ENCODE peak calls at places on chromosomes 12 and 14, in nine cellular contexts. S, M, X, J, A, W, P, Y and D are unnamed samples.

GRCh38 chr12:45312012-45312411 is 96.1 kb downstream of the ANO6 start:
- DNase-seq in A (no peak), Y (no peak), X (no peak), W (no peak), S (no peak), P (no peak), M (no peak), J (no peak), D (no peak)

GRCh38 chr12:46579474-46579873 is 206.9 kb upstream of the SLC38A2 start:
- DNase-seq in W (no peak), A (no peak), J (no peak), S (no peak), Y (no peak), P (no peak), M (no peak), X (no peak), D (no peak)

GRCh38 chr14:99645545-99646505 is 896 bp downstream of the HHIPL1 start:
- DNase-seq in P (no peak), S (no peak), M (no peak), J (no peak), W (no peak), Y (no peak), A (no peak), X (no peak), D (no peak)

GRCh38 chr12:5391638-5392037 is 40.3 kb upstream of the NTF3 start:
- DNase-seq in M (no peak), J (no peak), W (no peak), S (no peak), P (peak), A (no peak), X (no peak), Y (no peak), D (no peak)

GRCh38 chr12:42469355-42470006 is 120.1 kb downstream of the PRICKLE1 start:
- DNase-seq in X (no peak), W (no peak), P (no peak), S (no peak), Y (no peak), J (peak), M (no peak), A (no peak), D (no peak)

GRCh38 chr12:79337891-79338290 is 352.9 kb downstream of the PAWR start:
- DNase-seq in M (no peak), A (no peak), J (no peak), Y (no peak), W (no peak), P (no peak), X (no peak), S (no peak), D (no peak)

GRCh38 chr14:59847711-59848110 is 22.9 kb downstream of the RTN1 start:
- DNase-seq in J (no peak), S (no peak), M (no peak), X (no peak), P (no peak), Y (no peak), W (no peak), A (no peak), D (no peak)

GRCh38 chr12:46260153-46260912 is 8.5 kb downstream of the SLC38A1 start:
- DNase-seq in J (no peak), W (no peak), A (no peak), Y (no peak), S (no peak), M (no peak), X (peak), P (peak), D (no peak)

GRCh38 chr12:19657401-19657800 is 218.1 kb downstream of the AEBP2 start:
- DNase-seq in Y (no peak), P (peak), X (no peak), W (no peak), S (no peak), A (no peak), J (no peak), M (no peak), D (no peak)

GRCh38 chr12:131436922-131437705 is 273.8 kb upstream of the SFSWAP start:
- DNase-seq in S (peak), J (no peak), W (no peak), X (no peak), A (no peak), M (no peak), Y (no peak), P (no peak), D (no peak)

GRCh38 chr14:104130974-104131651 is 7.3 kb upstream of the KIF26A start:
- DNase-seq in W (peak), S (peak), Y (peak), J (no peak), P (no peak), M (no peak), A (no peak), X (peak), D (peak)

GRCh38 chr12:62211510-62211909 is 48.7 kb upstream of the USP15 start:
- DNase-seq in S (no peak), Y (no peak), W (no peak), X (peak), A (no peak), M (no peak), P (no peak), J (no peak), D (no peak)

GRCh38 chr14:100386121-100386520 is 63.0 kb downstream of the SLC25A47 start:
- DNase-seq in P (peak), Y (no peak), X (peak), W (no peak), S (no peak), M (no peak), J (no peak), A (no peak), D (no peak)

GRCh38 chr14:103476631-103477030 is 46.0 kb downstream of the CKB start:
- DNase-seq in P (no peak), A (no peak), J (no peak), M (no peak), X (no peak), Y (no peak), W (no peak), S (no peak), D (no peak)

GRCh38 chr14:84420236-84420635 is 1109.7 kb upstream of the FLRT2 start:
- DNase-seq in Y (no peak), X (peak), A (no peak), P (peak), M (no peak), J (no peak), S (no peak), W (no peak), D (no peak)

GRCh38 chr12:104656383-104656782 is 199.6 kb downstream of the CHST11 start:
- DNase-seq in W (no peak), P (no peak), J (peak), Y (no peak), M (no peak), S (no peak), X (no peak), A (no peak), D (no peak)

GRCh38 chr12:12582895-12583303 is 20.2 kb upstream of the DUSP16 start:
- DNase-seq in X (peak), S (no peak), J (no peak), P (peak), W (no peak), Y (no peak), M (no peak), A (no peak), D (no peak)

GRCh38 chr12:24562761-24563392 is 386.0 kb downstream of the BCAT1 start:
- DNase-seq in X (peak), P (peak), A (peak), M (no peak), Y (no peak), J (no peak), S (peak), W (peak), D (peak)

GRCh38 chr14:94597788-94598187 is 14.4 kb upstream of the SERPINA3 start:
- DNase-seq in Y (no peak), A (no peak), M (no peak), J (no peak), X (no peak), S (no peak), P (no peak), W (no peak), D (no peak)

GRCh38 chr12:2138871-2139308 is 86.1 kb downstream of the CACNA1C start:
- DNase-seq in J (no peak), A (no peak), W (no peak), P (no peak), M (no peak), S (no peak), Y (no peak), X (no peak), D (no peak)

GRCh38 chr12:62866451-62867082 is 68.4 kb downstream of the PPM1H start:
- DNase-seq in J (no peak), Y (no peak), A (no peak), M (no peak), X (peak), S (no peak), P (peak), W (no peak), D (peak)

GRCh38 chr12:49133590-49133989 is 2.4 kb upstream of the TUBA1B start:
- DNase-seq in P (no peak), W (no peak), S (no peak), A (no peak), M (no peak), J (no peak), Y (no peak), X (no peak), D (no peak)

GRCh38 chr14:25006961-25007795 is 42.8 kb downstream of the STXBP6 start:
- DNase-seq in X (peak), S (no peak), J (no peak), A (no peak), P (peak), M (no peak), Y (no peak), W (no peak), D (no peak)

GRCh38 chr14:20624495-20625070 is 16.9 kb downstream of the OR6S1 start:
- DNase-seq in P (peak), M (no peak), X (peak), W (peak), A (peak), Y (peak), J (no peak), S (peak), D (peak)

GRCh38 chr14:79825046-79825521 is 386.2 kb downstream of the DIO2 start:
- DNase-seq in W (no peak), Y (no peak), M (no peak), P (peak), A (peak), X (peak), J (no peak), S (no peak), D (no peak)

GRCh38 chr12:12212769-12213168 is 54.1 kb downstream of the LRP6 start:
- DNase-seq in X (no peak), Y (peak), A (no peak), S (no peak), P (no peak), M (no peak), J (no peak), W (no peak), D (no peak)

GRCh38 chr12:23699031-23699430 is 250.4 kb downstream of the SOX5 start:
- DNase-seq in M (no peak), W (no peak), X (no peak), P (no peak), J (no peak), A (no peak), S (no peak), Y (no peak), D (no peak)

GRCh38 chr14:51041117-51041531 is 53.8 kb downstream of the TRIM9 start:
- DNase-seq in A (no peak), Y (no peak), M (no peak), J (no peak), W (no peak), S (no peak), X (no peak), P (no peak), D (no peak)

GRCh38 chr12:111798182-111798581 is 31.4 kb downstream of the ALDH2 start:
- DNase-seq in Y (no peak), M (no peak), J (no peak), W (peak), X (no peak), A (no peak), S (no peak), P (no peak), D (no peak)

GRCh38 chr14:21796912-21797311 is 123.3 kb upstream of the OR4E1 start:
- DNase-seq in X (no peak), A (no peak), M (no peak), J (no peak), S (no peak), Y (no peak), W (no peak), P (no peak), D (no peak)

GRCh38 chr14:81849714-81850113 is 316.1 kb upstream of the SEL1L start:
- DNase-seq in W (no peak), A (no peak), X (no peak), Y (no peak), M (no peak), S (no peak), P (no peak), J (no peak), D (no peak)

GRCh38 chr14:100467939-100468338 is 119.3 kb downstream of the BEGAIN start:
- DNase-seq in W (no peak), Y (no peak), X (no peak), J (no peak), M (no peak), P (no peak), A (no peak), S (no peak), D (no peak)

GRCh38 chr14:96649327-96649601 is 147.1 kb downstream of the PAPOLA start:
- DNase-seq in J (no peak), X (no peak), S (no peak), W (no peak), P (no peak), A (no peak), M (no peak), Y (no peak), D (no peak)

GRCh38 chr14:74712499-74713394 is at the start of the genes AREL1 and FCF1:
- DNase-seq in J (peak), M (peak), A (peak), S (peak), Y (peak), P (peak), W (peak), X (peak), D (peak)

GRCh38 chr12:62744551-62744950 is 190.4 kb downstream of the PPM1H start:
- DNase-seq in Y (no peak), A (no peak), J (no peak), M (no peak), X (no peak), W (peak), P (peak), S (peak), D (no peak)

GRCh38 chr12:92257261-92257660 is 111.6 kb upstream of the BTG1 start:
- DNase-seq in Y (no peak), A (no peak), S (no peak), P (no peak), M (no peak), X (no peak), J (no peak), W (no peak), D (no peak)

GRCh38 chr14:20516921-20517320 is 11.6 kb downstream of the RNASE10 start:
- DNase-seq in W (no peak), Y (no peak), S (no peak), M (no peak), A (no peak), X (peak), J (no peak), P (peak), D (no peak)

GRCh38 chr14:33184587-33184986 is 245.9 kb downstream of the NPAS3 start:
- DNase-seq in S (no peak), P (peak), W (no peak), J (no peak), X (peak), Y (no peak), M (no peak), A (no peak), D (no peak)

GRCh38 chr12:71439362-71439612 is 311 bp upstream of the LGR5 start:
- DNase-seq in A (no peak), X (no peak), P (no peak), W (no peak), Y (no peak), M (no peak), J (no peak), S (no peak), D (no peak)

GRCh38 chr12:71439613-71440392 is at the start of gene LGR5:
- DNase-seq in P (peak), S (peak), X (peak), W (peak), Y (no peak), J (no peak), A (no peak), M (no peak), D (peak)

GRCh38 chr12:71432936-71433335 is 6.7 kb upstream of the LGR5 start:
- DNase-seq in P (peak), M (no peak), W (no peak), S (no peak), A (no peak), J (no peak), X (no peak), Y (no peak), D (no peak)

GRCh38 chr12:71438670-71439361 is 782 bp upstream of the LGR5 start:
- DNase-seq in W (no peak), Y (no peak), A (no peak), P (peak), J (no peak), M (no peak), S (no peak), X (peak), D (no peak)

GRCh38 chr12:71436696-71437095 is 2.9 kb upstream of the LGR5 start:
- DNase-seq in S (no peak), W (no peak), X (no peak), Y (no peak), P (no peak), J (no peak), M (no peak), A (no peak), D (no peak)
- TF ChIP-seq CTCF in S (no peak), W (no peak), X (no peak), Y (no peak), P (no peak), J (no peak), M (no peak), A (no peak), D (no peak)

GRCh38 chr14:93343266-93343665 is 3.7 kb upstream of the COX8C start:
- DNase-seq in A (no peak), P (no peak), W (no peak), J (no peak), S (no peak), X (no peak), Y (no peak), M (no peak), D (no peak)

GRCh38 chr14:93343797-93344196 is 3.2 kb upstream of the COX8C start:
- DNase-seq in X (no peak), S (no peak), J (no peak), W (no peak), Y (no peak), M (no peak), P (no peak), A (no peak), D (no peak)

GRCh38 chr14:93348292-93348691 is 1.3 kb downstream of the COX8C start:
- DNase-seq in X (no peak), M (no peak), S (no peak), J (no peak), W (no peak), Y (no peak), A (no peak), P (no peak), D (no peak)

GRCh38 chr14:93347850-93348249 is 868 bp downstream of the COX8C start:
- DNase-seq in Y (no peak), P (no peak), M (no peak), W (no peak), A (no peak), S (no peak), J (no peak), X (no peak), D (no peak)

GRCh38 chr14:93346926-93347721 is at the start of gene COX8C:
- DNase-seq in Y (no peak), P (no peak), S (peak), A (no peak), X (no peak), M (no peak), W (no peak), J (no peak), D (no peak)
- TF ChIP-seq CTCF in Y (no peak), P (no peak), S (no peak), A (no peak), X (no peak), M (no peak), W (no peak), J (no peak), D (no peak)

GRCh38 chr14:76582447-76582846 is 178.8 kb upstream of the VASH1 start:
- DNase-seq in X (no peak), J (no peak), M (no peak), S (no peak), W (no peak), P (no peak), A (no peak), Y (no peak), D (no peak)
- TF ChIP-seq CTCF in X (no peak), J (no peak), M (no peak), S (no peak), W (no peak), P (no peak), A (no peak), Y (no peak), D (no peak)

GRCh38 chr12:65742481-65742971 is 81.8 kb upstream of the HMGA2 start:
- DNase-seq in S (no peak), M (no peak), W (no peak), Y (no peak), P (peak), A (no peak), J (no peak), X (peak), D (peak)
- TF ChIP-seq CTCF in S (no peak), M (no peak), W (no peak), Y (no peak), P (no peak), A (no peak), J (no peak), X (no peak), D (no peak)

GRCh38 chr12:13982010-13982409 is 608 bp upstream of the GRIN2B start:
- DNase-seq in S (no peak), P (no peak), X (no peak), W (no peak), A (no peak), M (no peak), Y (no peak), J (no peak), D (peak)
- TF ChIP-seq CTCF in S (no peak), P (no peak), X (no peak), W (no peak), A (no peak), M (no peak), Y (no peak), J (peak), D (peak)

GRCh38 chr12:53728206-53728605 is 954 bp upstream of the CALCOCO1 start:
- DNase-seq in A (no peak), M (no peak), Y (no peak), X (no peak), W (no peak), S (no peak), P (no peak), J (no peak), D (no peak)

GRCh38 chr12:53725824-53726223 is 1.4 kb downstream of the CALCOCO1 start:
- DNase-seq in M (no peak), P (peak), Y (no peak), S (peak), J (no peak), A (no peak), X (peak), W (no peak), D (no peak)

GRCh38 chr12:53726342-53726741 is 910 bp downstream of the CALCOCO1 start:
- DNase-seq in P (no peak), M (no peak), S (peak), X (no peak), Y (no peak), W (no peak), J (no peak), A (no peak), D (no peak)

GRCh38 chr12:53726946-53727309 is 324 bp downstream of the CALCOCO1 start:
- DNase-seq in P (peak), S (peak), W (no peak), J (no peak), M (no peak), Y (peak), A (no peak), X (peak), D (peak)

GRCh38 chr12:53727310-53728041 is at the start of gene CALCOCO1:
- DNase-seq in X (peak), A (peak), W (peak), Y (peak), J (peak), P (peak), S (peak), M (peak), D (peak)
- TF ChIP-seq CTCF in X (no peak), A (no peak), W (no peak), Y (no peak), J (no peak), P (no peak), S (no peak), M (no peak), D (no peak)

GRCh38 chr14:89787525-89787924 is 167.0 kb downstream of the EFCAB11 start:
- DNase-seq in Y (no peak), J (no peak), W (no peak), P (peak), M (no peak), A (no peak), X (peak), S (no peak), D (no peak)
- TF ChIP-seq CTCF in Y (no peak), J (no peak), W (no peak), P (no peak), M (no peak), A (no peak), X (no peak), S (no peak), D (no peak)